ENCODE peak calls at places on chromosomes 1 and 21, in nine cellular contexts. M is sigmoid colon; H is IMR-90; K is B cell; Q is NCI-H1105 treated with DMSO at 0.1 percent for 48 hours; E is central memory CD4-positive, alpha-beta T cell; O is activated B cell treated with CpG ODN at 0.5 μM for 24 hours; W is stimulated activated CD4-positive, alpha-beta T cell treated with anti-CD3 and anti-CD28 coated beads, Interleukin-2, amount 100 ng/mL, for 48 hours; R is stimulated activated CD8-positive, alpha-beta memory T cell treated with anti-CD3 and anti-CD28 coated beads, Interleukin-4, amount 100 ng/mL, for 4 hours. P is an unnamed sample.

GRCh38 chr1:175154595-175155472 is 37.7 kb downstream of the KIAA0040 start:
- DNase-seq in Q (peak), K (peak), M (peak), E (peak), W (peak), O (peak), H (peak), R (peak), P (peak)

GRCh38 chr21:41536076-41536826 is 28.3 kb upstream of the TMPRSS2 start:
- DNase-seq in H (no peak), K (no peak), M (no peak), Q (no peak), R (no peak), E (no peak), W (no peak), O (no peak), P (no peak)

GRCh38 chr1:226110249-226111108 is 48.0 kb downstream of the H3-3A start:
- DNase-seq in O (peak), W (peak), Q (peak), E (peak), M (peak), R (no peak), K (peak), H (peak), P (no peak)

GRCh38 chr1:191140038-191140437 is 662.4 kb upstream of the BRINP3 start:
- DNase-seq in K (no peak), O (no peak), Q (no peak), M (no peak), R (no peak), E (no peak), H (no peak), W (no peak), P (no peak)

GRCh38 chr1:15693371-15693770 is 9.3 kb downstream of the PLEKHM2 start:
- DNase-seq in Q (no peak), R (no peak), M (no peak), K (no peak), H (no peak), W (no peak), E (no peak), O (no peak), P (no peak)

GRCh38 chr1:35369922-35370671 is 101.6 kb downstream of the ZMYM4 start:
- DNase-seq in K (no peak), E (no peak), R (no peak), H (peak), M (peak), W (no peak), Q (no peak), O (no peak), P (no peak)

GRCh38 chr1:72438270-72438669 is 155.9 kb upstream of the NEGR1 start:
- DNase-seq in W (no peak), K (no peak), Q (no peak), M (no peak), R (no peak), H (peak), O (no peak), E (no peak), P (no peak)

GRCh38 chr1:235416662-235417049 is 49.4 kb downstream of the TBCE start:
- DNase-seq in R (no peak), H (peak), E (no peak), W (no peak), O (no peak), K (no peak), M (no peak), Q (no peak), P (no peak)

GRCh38 chr1:185170291-185170848 is 13.4 kb downstream of the SWT1 start:
- DNase-seq in M (no peak), W (no peak), R (no peak), O (peak), Q (peak), E (peak), K (peak), H (peak), P (no peak)

GRCh38 chr1:9181990-9182783 is 52.4 kb upstream of the H6PD start:
- DNase-seq in M (no peak), O (no peak), W (no peak), R (no peak), E (no peak), H (no peak), K (peak), Q (peak), P (no peak)

GRCh38 chr1:204190212-204191211 is 5.8 kb downstream of the KISS1 start:
- DNase-seq in H (peak), Q (no peak), R (no peak), M (no peak), W (no peak), K (peak), O (no peak), E (no peak), P (no peak)

GRCh38 chr1:100250264-100250663 is 630 bp upstream of the DBT start:
- DNase-seq in E (no peak), H (no peak), K (no peak), Q (no peak), W (no peak), M (no peak), R (no peak), O (no peak), P (no peak)

GRCh38 chr21:42433946-42434551 is 30.3 kb downstream of the UBASH3A start:
- DNase-seq in K (no peak), W (no peak), M (no peak), E (no peak), O (no peak), H (no peak), Q (no peak), R (no peak), P (no peak)

GRCh38 chr1:36154765-36155559 is 998 bp upstream of the MAP7D1 start:
- DNase-seq in R (no peak), O (no peak), W (no peak), H (no peak), K (no peak), Q (no peak), E (no peak), M (no peak), P (no peak)

GRCh38 chr1:58545591-58546519 is 671 bp downstream of the OMA1 start:
- DNase-seq in E (peak), M (peak), H (peak), W (peak), K (peak), R (peak), Q (peak), O (peak), P (peak)

GRCh38 chr1:38672692-38673091 is 186.9 kb downstream of the RRAGC start:
- DNase-seq in M (no peak), H (no peak), E (no peak), W (no peak), Q (no peak), R (no peak), O (no peak), K (no peak), P (no peak)

GRCh38 chr1:40977721-40978120 is 1.8 kb upstream of the CTPS1 start:
- DNase-seq in O (no peak), Q (no peak), E (no peak), M (no peak), R (no peak), W (no peak), K (no peak), H (no peak), P (no peak)

GRCh38 chr1:53367503-53368313 is 39.8 kb upstream of the LRP8 start:
- DNase-seq in Q (no peak), K (peak), M (no peak), W (no peak), H (no peak), E (peak), O (peak), R (no peak), P (no peak)

GRCh38 chr1:47569681-47570470 is 132.0 kb downstream of the FOXD2 start:
- DNase-seq in Q (peak), E (no peak), K (no peak), R (no peak), W (no peak), M (no peak), O (no peak), H (peak), P (peak)

GRCh38 chr1:184408580-184408979 is 21.8 kb downstream of the C1orf21 start:
- DNase-seq in E (no peak), K (no peak), R (no peak), M (no peak), H (no peak), W (no peak), Q (no peak), O (no peak), P (no peak)

GRCh38 chr1:75136158-75136815 is 2.1 kb downstream of the LHX8 start:
- DNase-seq in M (peak), H (no peak), Q (no peak), R (no peak), E (no peak), K (no peak), W (no peak), O (no peak), P (no peak)

GRCh38 chr1:111792249-111792648 is 36.5 kb downstream of the DDX20 start:
- DNase-seq in M (no peak), E (no peak), Q (no peak), R (no peak), W (no peak), H (no peak), O (no peak), K (no peak), P (no peak)

GRCh38 chr1:145708063-145708462 is 895 bp upstream of the PDZK1 start:
- DNase-seq in R (no peak), K (no peak), W (no peak), O (no peak), E (no peak), Q (no peak), M (no peak), H (peak), P (no peak)

GRCh38 chr21:35849131-35849530 is 211.2 kb downstream of the SETD4 start:
- DNase-seq in E (no peak), W (no peak), H (peak), O (no peak), K (no peak), Q (no peak), R (no peak), M (no peak), P (no peak)

GRCh38 chr1:87957331-87957730 is 628.7 kb downstream of the LMO4 start:
- DNase-seq in R (no peak), H (peak), E (no peak), M (no peak), K (no peak), Q (no peak), O (no peak), W (no peak), P (no peak)

GRCh38 chr1:227459977-227460376 is 103.4 kb upstream of the ZNF678 start:
- DNase-seq in O (no peak), H (no peak), M (no peak), K (no peak), E (no peak), Q (no peak), R (no peak), W (no peak), P (no peak)

GRCh38 chr1:158700552-158700951 is at the start of gene OR6K2:
- DNase-seq in M (no peak), R (no peak), Q (no peak), O (no peak), H (no peak), E (no peak), W (no peak), K (no peak), P (no peak)

GRCh38 chr21:44761011-44761729 is 40.5 kb downstream of the UBE2G2 start:
- DNase-seq in E (no peak), M (no peak), W (peak), H (no peak), R (no peak), Q (peak), O (no peak), K (no peak), P (no peak)

GRCh38 chr1:215824245-215824644 is 257.1 kb downstream of the KCTD3 start:
- DNase-seq in H (peak), Q (no peak), R (no peak), M (no peak), K (no peak), E (no peak), O (no peak), W (no peak), P (no peak)

GRCh38 chr1:119358661-119359060 is 9.9 kb upstream of the HAO2 start:
- DNase-seq in R (no peak), W (no peak), O (no peak), H (no peak), E (no peak), K (no peak), M (no peak), Q (no peak), P (no peak)

GRCh38 chr1:9085306-9085940 is 16.0 kb upstream of the SLC2A5 start:
- DNase-seq in K (no peak), O (no peak), Q (no peak), H (no peak), E (no peak), M (no peak), R (no peak), W (no peak), P (no peak)

GRCh38 chr21:45154511-45155508 is 80.4 kb downstream of the ADARB1 start:
- DNase-seq in H (peak), M (peak), W (no peak), K (no peak), R (no peak), O (no peak), E (peak), Q (no peak), P (peak)

GRCh38 chr1:153985984-153986761 is at the start of gene RAB13:
- DNase-seq in H (peak), Q (peak), R (no peak), K (no peak), O (peak), E (no peak), M (peak), W (no peak), P (peak)

GRCh38 chr1:61244114-61244513 is 161.8 kb downstream of the NFIA start:
- DNase-seq in O (no peak), M (no peak), W (no peak), E (no peak), K (no peak), R (no peak), Q (peak), H (peak), P (no peak)

GRCh38 chr1:79104617-79105016 is 98.1 kb upstream of the ADGRL4 start:
- DNase-seq in K (no peak), R (no peak), H (no peak), Q (no peak), W (no peak), O (no peak), M (no peak), E (no peak), P (no peak)

GRCh38 chr1:20114021-20114648 is 5.2 kb downstream of the PLA2G2D start:
- DNase-seq in R (no peak), O (no peak), W (no peak), Q (no peak), K (no peak), M (peak), H (no peak), E (no peak), P (no peak)